ENCODE peak calls at places on chromosomes 12 and 14, in five cellular contexts. J is GM12891, A is GM12892, O is SK-N-SH, K is sigmoid colon. I is an unnamed sample.

GRCh38 chr12:26971963-26972362 is 33.7 kb downstream of the FGFR1OP2 start:
- DNase-seq in J (peak), K (no peak), A (peak), O (no peak), I (no peak)

GRCh38 chr12:120539303-120539702 is 5.1 kb downstream of the RNF10 start:
- DNase-seq in K (peak), O (peak), A (no peak), J (no peak), I (no peak)

GRCh38 chr14:100554082-100554677 is 33.0 kb downstream of the BEGAIN start:
- DNase-seq in O (no peak), K (no peak), J (no peak), A (no peak), I (no peak)

GRCh38 chr14:75720828-75721227 is 59.8 kb downstream of the TTLL5 start:
- DNase-seq in J (no peak), O (no peak), A (no peak), K (peak), I (no peak)

GRCh38 chr12:16526693-16527092 is 79.3 kb downstream of the LMO3 start:
- DNase-seq in K (no peak), O (no peak), J (no peak), A (no peak), I (no peak)

GRCh38 chr14:102893452-102893851 is 29.0 kb upstream of the AMN start:
- DNase-seq in O (no peak), A (no peak), J (no peak), K (peak), I (no peak)

GRCh38 chr14:50082784-50083466 is 33.4 kb downstream of the VCPKMT start:
- DNase-seq in J (peak), K (no peak), O (no peak), A (no peak), I (no peak)

GRCh38 chr12:13534242-13534641 is 337.7 kb downstream of the EMP1 start:
- DNase-seq in O (no peak), K (no peak), A (no peak), J (no peak), I (no peak)

GRCh38 chr12:46744256-46744655 is 81.5 kb downstream of the SLC38A4 start:
- DNase-seq in K (no peak), J (no peak), A (no peak), O (no peak), I (no peak)

GRCh38 chr12:128820723-128821432 is 2.9 kb downstream of the SLC15A4 start:
- DNase-seq in A (no peak), O (no peak), J (no peak), K (peak), I (no peak)

GRCh38 chr12:116861331-116861730 is 19.9 kb downstream of the HRK start:
- DNase-seq in O (peak), A (no peak), J (no peak), K (no peak), I (no peak)

GRCh38 chr14:57008534-57008933 is 198.3 kb upstream of the OTX2 start:
- DNase-seq in J (no peak), K (no peak), O (no peak), A (no peak), I (no peak)

GRCh38 chr12:5258498-5258897 is 173.4 kb upstream of the NTF3 start:
- DNase-seq in A (no peak), O (no peak), J (no peak), K (no peak), I (no peak)

GRCh38 chr12:2959508-2960431 is 573 bp downstream of the TEAD4 start:
- DNase-seq in A (peak), O (peak), J (peak), K (peak), I (no peak)

GRCh38 chr12:5665615-5666014 is 233.7 kb downstream of the NTF3 start:
- DNase-seq in J (no peak), O (no peak), A (no peak), K (no peak), I (no peak)

GRCh38 chr14:93150227-93151206 is 34.2 kb downstream of the MOAP1 start:
- DNase-seq in A (no peak), O (no peak), J (no peak), K (no peak), I (no peak)

GRCh38 chr12:93502802-93503623 is 35.7 kb downstream of the MRPL42 start:
- DNase-seq in A (no peak), O (peak), J (no peak), K (no peak), I (peak)

GRCh38 chr12:130127909-130128763 is 34.1 kb upstream of the FZD10 start:
- DNase-seq in K (peak), J (no peak), O (no peak), A (no peak), I (no peak)

GRCh38 chr12:78220811-78221210 is 390.1 kb downstream of the NAV3 start:
- DNase-seq in O (no peak), A (no peak), J (no peak), K (no peak), I (no peak)

GRCh38 chr14:61585598-61586538 is 109.4 kb upstream of the HIF1A start:
- DNase-seq in K (peak), A (no peak), O (no peak), J (no peak), I (no peak)

GRCh38 chr14:24135834-24136683 is at the start of gene PSME1:
- DNase-seq in J (peak), K (peak), O (peak), A (peak), I (no peak)

GRCh38 chr14:24138396-24139271 is 2.6 kb downstream of the PSME1 start:
- DNase-seq in J (no peak), A (no peak), K (no peak), O (no peak), I (no peak)

GRCh38 chr14:24136684-24137528 is 912 bp downstream of the PSME1 start:
- DNase-seq in J (no peak), O (no peak), K (no peak), A (no peak), I (no peak)

GRCh38 chr14:24139272-24139934 is 2.0 kb downstream of the EMC9 start:
- DNase-seq in A (no peak), K (no peak), J (no peak), O (no peak), I (no peak)

GRCh38 chr14:24137529-24138395 is 1.8 kb downstream of the PSME1 start:
- DNase-seq in J (no peak), O (no peak), A (no peak), K (no peak), I (no peak)
- TF ChIP-seq POLR2AphosphoS5 in J (no peak), O (peak), A (peak), K (no peak), I (no peak)

DNA sequence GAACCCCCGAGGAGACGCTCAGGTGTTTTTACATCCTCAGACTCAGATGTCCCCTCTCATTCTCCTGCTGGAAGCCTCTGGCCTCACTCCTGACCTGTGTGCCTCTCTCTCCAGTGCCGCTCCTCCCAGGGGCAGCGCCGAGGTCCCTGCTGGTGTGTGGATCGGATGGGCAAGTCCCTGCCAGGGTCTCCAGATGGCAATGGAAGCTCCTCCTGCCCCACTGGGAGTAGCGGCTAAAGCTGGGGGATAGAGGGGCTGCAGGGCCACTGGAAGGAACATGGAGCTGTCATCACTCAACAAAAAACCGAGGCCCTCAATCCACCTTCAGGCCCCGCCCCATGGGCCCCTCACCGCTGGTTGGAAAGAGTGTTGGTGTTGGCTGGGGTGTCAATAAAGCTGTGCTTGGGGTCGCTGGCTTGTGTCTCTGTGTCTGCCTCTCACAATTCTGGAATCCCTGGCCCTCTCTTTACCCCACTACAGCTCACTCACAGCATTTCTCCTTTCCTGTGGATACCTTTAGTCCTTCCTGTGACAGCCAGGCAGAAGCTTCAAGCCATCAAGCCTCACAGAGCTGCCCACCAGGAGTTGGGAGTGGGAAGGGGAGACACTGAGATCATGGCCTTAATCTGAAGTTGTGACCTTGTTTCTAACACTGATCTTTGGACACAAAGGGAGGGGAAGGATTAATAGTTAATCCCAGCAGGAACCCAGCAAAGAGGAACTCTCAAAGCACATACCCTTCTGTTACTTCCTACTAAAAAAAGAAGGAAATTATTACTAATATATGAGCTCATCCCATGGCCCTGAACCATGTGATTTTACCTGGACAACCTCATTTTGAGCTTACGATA is 1.1 kb upstream of the SOAT2 start:
- DNase-seq in O (no peak), J (no peak), A (no peak), K (peak), I (no peak)
- TF ChIP-seq POLR2AphosphoS5 in O (no peak), J (no peak), A (no peak), K (no peak), I (no peak)

GRCh38 chr12:122527478-122527944 is 462 bp downstream of the KNTC1 start:
- DNase-seq in K (no peak), A (no peak), O (peak), J (no peak), I (no peak)
- TF ChIP-seq POLR2AphosphoS5 in K (no peak), A (no peak), O (no peak), J (no peak), I (no peak)

GRCh38 chr14:59347915-59348314 is 117.3 kb downstream of the GPR135 start:
- DNase-seq in K (no peak), O (no peak), J (no peak), A (no peak), I (no peak)
- TF ChIP-seq POLR2AphosphoS5 in K (peak), O (no peak), J (no peak), A (no peak), I (no peak)

GRCh38 chr12:51242896-51243295 is 4.3 kb downstream of the DAZAP2 start:
- DNase-seq in A (no peak), O (no peak), K (no peak), J (no peak), I (no peak)

GRCh38 chr12:51246254-51246853 is 7.7 kb downstream of the DAZAP2 start:
- DNase-seq in O (peak), J (no peak), K (no peak), A (no peak), I (peak)

GRCh38 chr12:51244269-51244668 is 5.6 kb downstream of the DAZAP2 start:
- DNase-seq in O (no peak), A (no peak), J (no peak), K (no peak), I (no peak)

GRCh38 chr12:51247523-51248206 is 9.0 kb downstream of the DAZAP2 start:
- DNase-seq in K (no peak), A (no peak), O (no peak), J (no peak), I (peak)

GRCh38 chr12:51245476-51246253 is 7.0 kb downstream of the DAZAP2 start:
- DNase-seq in O (no peak), K (no peak), A (no peak), J (no peak), I (no peak)
- TF ChIP-seq POLR2AphosphoS5 in O (no peak), K (no peak), A (no peak), J (peak), I (no peak)

GRCh38 chr12:51368640-51369517 is 22.3 kb downstream of the GALNT6 start:
- DNase-seq in A (peak), K (no peak), J (peak), O (no peak), I (no peak)
- TF ChIP-seq POLR2AphosphoS5 in A (peak), K (no peak), J (no peak), O (no peak), I (no peak)

GRCh38 chr12:101045486-101046474 is 164.3 kb downstream of the SLC5A8 start:
- DNase-seq in A (no peak), J (no peak), O (no peak), K (no peak), I (no peak)

GRCh38 chr12:101044512-101045074 is 165.4 kb downstream of the SLC5A8 start:
- DNase-seq in J (no peak), A (no peak), O (no peak), K (no peak), I (no peak)

GRCh38 chr12:101050631-101051030 is 159.4 kb downstream of the SLC5A8 start:
- DNase-seq in A (no peak), O (no peak), K (no peak), J (no peak), I (no peak)

GRCh38 chr12:101051151-101051550 is 158.9 kb downstream of the SLC5A8 start:
- DNase-seq in J (no peak), A (no peak), O (no peak), K (no peak), I (no peak)

DNA sequence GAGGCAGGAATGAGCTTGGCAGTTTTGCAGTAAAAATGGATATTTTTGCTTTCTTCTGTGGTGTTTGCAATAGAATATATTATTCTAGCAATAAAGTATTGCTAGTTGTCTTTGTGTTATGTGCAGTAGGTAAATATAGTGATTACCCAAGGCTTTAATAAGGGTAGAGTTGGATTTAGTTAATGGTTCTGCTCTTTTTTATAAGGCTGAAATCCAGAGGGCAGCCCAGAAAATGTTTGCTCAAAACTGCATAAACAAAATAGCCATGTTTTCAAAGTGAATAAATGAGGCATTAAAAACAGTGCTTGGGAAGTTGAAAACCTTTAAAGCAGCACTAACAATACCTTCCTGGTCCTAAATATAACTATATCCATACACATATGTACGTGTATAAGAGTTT is 162.4 kb downstream of the SLC5A8 start:
- DNase-seq in O (no peak), A (no peak), K (no peak), J (no peak), I (no peak)
- TF ChIP-seq POLR2AphosphoS5 in O (no peak), A (no peak), K (no peak), J (no peak), I (no peak)